ENCODE peak calls at places on chromosomes 6 and 20, in five cellular contexts. C, N, T, W and A are unnamed samples.

GRCh38 chr6:1761472-1761871 is 151.8 kb downstream of the FOXC1 start:
- DNase-seq in W (no peak), T (peak; percentile 10), C (no peak), N (no peak), A (no peak)

GRCh38 chr20:44388466-44389023 is 33.0 kb downstream of the HNF4A start:
- DNase-seq in W (peak; percentile 44), N (peak; percentile 96), T (peak; percentile 91), C (peak; percentile 73), A (peak; percentile 18)

GRCh38 chr20:10131612-10132345 is 86.9 kb upstream of the SNAP25 start:
- DNase-seq in W (no peak), C (no peak), T (peak; percentile 31), N (peak; percentile 61), A (no peak)

GRCh38 chr20:40683221-40683893 is 5.7 kb downstream of the MAFB start:
- DNase-seq in W (no peak), T (no peak), N (peak; percentile 62), C (no peak), A (no peak)

GRCh38 chr6:132198896-132199295 is 202.4 kb downstream of the MOXD1 start:
- DNase-seq in T (peak; percentile 51), N (no peak), W (no peak), C (no peak), A (no peak)

GRCh38 chr6:87574237-87574636 is 15.6 kb downstream of the RARS2 start:
- DNase-seq in W (no peak), N (no peak), C (no peak), T (peak; percentile 16), A (no peak)

GRCh38 chr6:165883851-165884640 is 221.0 kb upstream of the PDE10A start:
- DNase-seq in W (no peak), N (no peak), T (peak; percentile 26), C (no peak), A (peak; percentile 16)

GRCh38 chr6:75204222-75204958 is 1.5 kb downstream of the COL12A1 start:
- DNase-seq in N (peak; percentile 66), T (peak; percentile 86), C (peak; percentile 79), W (no peak), A (no peak)

GRCh38 chr20:58959652-58960051 is 21.4 kb upstream of the NELFCD start:
- DNase-seq in N (no peak), C (no peak), W (no peak), T (no peak), A (no peak)

GRCh38 chr20:10047427-10047826 is 12.6 kb downstream of the ANKEF1 start:
- DNase-seq in N (no peak), W (no peak), T (peak; percentile 30), C (no peak), A (no peak)